ENCODE peak calls at places on chromosome 17, in five cellular contexts. One of them, this sample, is unnamed.

GRCh38 chr17:80295146-80295545 is 34.5 kb downstream of the RNF213 start:
- DNase-seq in fibroblast of the conjunctiva: no peak
- DNase-seq in GM19239: no peak
- DNase-seq in ureter: no peak
- DNase-seq in AG10803: no peak
- DNase-seq in this sample: no peak

GRCh38 chr17:35674552-35674951 is 56.9 kb upstream of the RASL10B start:
- DNase-seq in ureter: no peak
- DNase-seq in AG10803: no peak
- DNase-seq in GM19239: no peak
- DNase-seq in fibroblast of the conjunctiva: no peak
- DNase-seq in this sample: no peak

GRCh38 chr17:81251943-81252301 is 12.8 kb downstream of the NDUFAF8 start:
- DNase-seq in ureter: no peak
- DNase-seq in AG10803: no peak
- DNase-seq in fibroblast of the conjunctiva: no peak
- DNase-seq in GM19239: no peak
- DNase-seq in this sample: no peak

GRCh38 chr17:17666111-17666714 is 15.0 kb upstream of the RAI1 start:
- DNase-seq in ureter: no peak
- DNase-seq in AG10803: peak; percentile 73
- DNase-seq in fibroblast of the conjunctiva: no peak
- DNase-seq in GM19239: no peak
- DNase-seq in this sample: no peak

GRCh38 chr17:80833952-80834895 is 157.4 kb upstream of the CHMP6 start:
- DNase-seq in AG10803: peak; percentile 86
- DNase-seq in GM19239: no peak
- DNase-seq in fibroblast of the conjunctiva: peak; percentile 80
- DNase-seq in ureter: no peak
- DNase-seq in this sample: no peak

GRCh38 chr17:76688165-76688622 is 22.6 kb downstream of the MXRA7 start:
- DNase-seq in GM19239: no peak
- DNase-seq in fibroblast of the conjunctiva: no peak
- DNase-seq in ureter: no peak
- DNase-seq in AG10803: no peak
- DNase-seq in this sample: no peak

GRCh38 chr17:8740486-8740885 is 4.2 kb downstream of the CCDC42 start:
- DNase-seq in GM19239: no peak
- DNase-seq in fibroblast of the conjunctiva: no peak
- DNase-seq in ureter: no peak
- DNase-seq in AG10803: no peak
- DNase-seq in this sample: no peak

GRCh38 chr17:58302919-58303551 is 22.3 kb upstream of the MPO start:
- DNase-seq in ureter: peak; percentile 26
- DNase-seq in GM19239: no peak
- DNase-seq in AG10803: no peak
- DNase-seq in fibroblast of the conjunctiva: no peak
- DNase-seq in this sample: no peak

GRCh38 chr17:27559996-27560481 is 70.9 kb upstream of the LGALS9 start:
- DNase-seq in fibroblast of the conjunctiva: peak; percentile 74
- DNase-seq in GM19239: no peak
- DNase-seq in ureter: peak; percentile 74
- DNase-seq in AG10803: peak; percentile 89
- DNase-seq in this sample: no peak

GRCh38 chr17:324151-324571 is 28.4 kb downstream of the RPH3AL start:
- DNase-seq in fibroblast of the conjunctiva: no peak
- DNase-seq in ureter: no peak
- DNase-seq in AG10803: no peak
- DNase-seq in GM19239: no peak
- DNase-seq in this sample: no peak

GRCh38 chr17:37413875-37414519 is 7.3 kb downstream of the TADA2A start:
- DNase-seq in fibroblast of the conjunctiva: no peak
- DNase-seq in ureter: no peak
- DNase-seq in AG10803: no peak
- DNase-seq in GM19239: no peak
- DNase-seq in this sample: no peak

GRCh38 chr17:73279704-73280103 is 18.0 kb upstream of the CPSF4L start:
- DNase-seq in GM19239: no peak
- DNase-seq in fibroblast of the conjunctiva: no peak
- DNase-seq in AG10803: no peak
- DNase-seq in ureter: no peak
- DNase-seq in this sample: no peak

GRCh38 chr17:28663723-28664122 is 1.7 kb downstream of the SUPT6H start:
- DNase-seq in GM19239: no peak
- DNase-seq in fibroblast of the conjunctiva: no peak
- DNase-seq in ureter: no peak
- DNase-seq in AG10803: no peak
- DNase-seq in this sample: no peak

GRCh38 chr17:69323806-69324205 is 3.1 kb downstream of the ABCA5 start:
- DNase-seq in AG10803: no peak
- DNase-seq in fibroblast of the conjunctiva: no peak
- DNase-seq in ureter: no peak
- DNase-seq in GM19239: no peak
- DNase-seq in this sample: no peak

GRCh38 chr17:4476512-4477070 is 22.1 kb upstream of the SPNS2 start:
- DNase-seq in GM19239: no peak
- DNase-seq in AG10803: no peak
- DNase-seq in fibroblast of the conjunctiva: no peak
- DNase-seq in ureter: peak; percentile 83
- DNase-seq in this sample: no peak

GRCh38 chr17:4247361-4247980 is 16.3 kb downstream of the ANKFY1 start:
- DNase-seq in AG10803: no peak
- DNase-seq in ureter: no peak
- DNase-seq in fibroblast of the conjunctiva: no peak
- DNase-seq in GM19239: no peak
- DNase-seq in this sample: no peak

GRCh38 chr17:67042104-67042899 is 2.1 kb upstream of the CACNG1 start:
- DNase-seq in fibroblast of the conjunctiva: no peak
- DNase-seq in AG10803: no peak
- DNase-seq in ureter: no peak
- DNase-seq in GM19239: no peak
- DNase-seq in this sample: no peak

GRCh38 chr17:81052199-81052997 is 17.4 kb downstream of the BAIAP2 start:
- DNase-seq in ureter: no peak
- DNase-seq in GM19239: no peak
- DNase-seq in AG10803: no peak
- DNase-seq in fibroblast of the conjunctiva: no peak
- DNase-seq in this sample: no peak

GRCh38 chr17:83161298-83162034 is 82.1 kb downstream of the METRNL start:
- DNase-seq in fibroblast of the conjunctiva: peak; percentile 46
- DNase-seq in GM19239: no peak
- DNase-seq in ureter: no peak
- DNase-seq in AG10803: peak; percentile 91
- DNase-seq in this sample: no peak

GRCh38 chr17:27906238-27906603 is 13.1 kb upstream of the LYRM9 start:
- DNase-seq in GM19239: no peak
- DNase-seq in ureter: no peak
- DNase-seq in AG10803: no peak
- DNase-seq in fibroblast of the conjunctiva: no peak
- DNase-seq in this sample: no peak

GRCh38 chr17:49516190-49516589 is 21.1 kb downstream of the NGFR start:
- DNase-seq in GM19239: no peak
- DNase-seq in AG10803: no peak
- DNase-seq in ureter: no peak
- DNase-seq in fibroblast of the conjunctiva: no peak
- DNase-seq in this sample: no peak

GRCh38 chr17:41734139-41734948 is at the start of gene HAP1:
- DNase-seq in fibroblast of the conjunctiva: no peak
- DNase-seq in GM19239: no peak
- DNase-seq in ureter: no peak
- DNase-seq in AG10803: no peak
- DNase-seq in this sample: no peak

GRCh38 chr17:74042744-74043486 is 160.6 kb upstream of the RPL38 start:
- DNase-seq in GM19239: no peak
- DNase-seq in fibroblast of the conjunctiva: peak; percentile 58
- DNase-seq in AG10803: peak; percentile 90
- DNase-seq in ureter: peak; percentile 74
- DNase-seq in this sample: no peak

GRCh38 chr17:27218719-27219488 is 75.0 kb upstream of the WSB1 start:
- DNase-seq in fibroblast of the conjunctiva: no peak
- DNase-seq in GM19239: no peak
- DNase-seq in ureter: no peak
- DNase-seq in AG10803: no peak
- DNase-seq in this sample: no peak

GRCh38 chr17:7688808-7689316 is 585 bp downstream of the WRAP53 start:
- DNase-seq in fibroblast of the conjunctiva: no peak
- DNase-seq in AG10803: no peak
- DNase-seq in GM19239: no peak
- DNase-seq in ureter: no peak
- DNase-seq in this sample: no peak

GRCh38 chr17:78140169-78141051 is 5.8 kb upstream of the C17orf99 start:
- DNase-seq in fibroblast of the conjunctiva: peak; percentile 75
- DNase-seq in GM19239: peak; percentile 76
- DNase-seq in ureter: peak; percentile 96
- DNase-seq in AG10803: peak; percentile 53
- DNase-seq in this sample: peak; percentile 88

GRCh38 chr17:71760062-71760720 is 360.6 kb upstream of the SOX9 start:
- DNase-seq in fibroblast of the conjunctiva: no peak
- DNase-seq in AG10803: peak; percentile 33
- DNase-seq in ureter: no peak
- DNase-seq in GM19239: no peak
- DNase-seq in this sample: no peak

GRCh38 chr17:27659685-27660084 is 28.7 kb downstream of the LGALS9 start:
- DNase-seq in fibroblast of the conjunctiva: no peak
- DNase-seq in GM19239: no peak
- DNase-seq in AG10803: no peak
- DNase-seq in ureter: no peak
- DNase-seq in this sample: no peak

GRCh38 chr17:59370580-59371299 is 39.3 kb downstream of the YPEL2 start:
- DNase-seq in fibroblast of the conjunctiva: no peak
- DNase-seq in GM19239: no peak
- DNase-seq in ureter: no peak
- DNase-seq in AG10803: no peak
- DNase-seq in this sample: no peak

GRCh38 chr17:3033741-3034577 is 29.4 kb downstream of the OR1D5 start:
- DNase-seq in AG10803: no peak
- DNase-seq in ureter: no peak
- DNase-seq in fibroblast of the conjunctiva: no peak
- DNase-seq in GM19239: no peak
- DNase-seq in this sample: no peak

GRCh38 chr17:2174471-2175293 is 119.8 kb downstream of the HIC1 start:
- DNase-seq in AG10803: peak; percentile 82
- DNase-seq in ureter: peak; percentile 69
- DNase-seq in GM19239: no peak
- DNase-seq in fibroblast of the conjunctiva: peak; percentile 80
- DNase-seq in this sample: no peak